ENCODE peak calls at places on chromosome 2, in nine cellular contexts. S is cardiac fibroblast, T is Peyer's patch, H is left lung, Q is PC-3, C is heart left ventricle, L is fibroblast of lung, J is BJ, W is breast epithelium. K is an unnamed sample.

GRCh38 chr2:98803747-98804650 is 73.1 kb upstream of the MGAT4A start:
- DNase-seq in W (no peak), C (no peak), Q (no peak), T (no peak), L (no peak), J (no peak), S (no peak), H (no peak), K (no peak)

GRCh38 chr2:196200557-196200956 is 29.2 kb upstream of the STK17B start:
- DNase-seq in Q (no peak), S (no peak), W (no peak), C (no peak), H (no peak), J (no peak), L (no peak), T (peak), K (no peak)

GRCh38 chr2:40432916-40433315 is 19.0 kb downstream of the SLC8A1 start:
- DNase-seq in W (no peak), C (no peak), L (peak), H (no peak), S (no peak), T (no peak), J (no peak), Q (no peak), K (no peak)

GRCh38 chr2:70248810-70249438 is 496 bp upstream of the TIA1 start:
- DNase-seq in W (peak), H (no peak), Q (peak), L (peak), S (peak), T (peak), J (no peak), C (no peak), K (no peak)

GRCh38 chr2:142868281-142868762 is 9.1 kb upstream of the KYNU start:
- DNase-seq in W (peak), Q (peak), J (no peak), H (peak), S (no peak), T (peak), C (peak), L (no peak), K (no peak)

GRCh38 chr2:74317696-74318095 is 25.5 kb downstream of the SLC4A5 start:
- DNase-seq in Q (no peak), J (no peak), L (no peak), S (no peak), W (no peak), H (no peak), T (no peak), C (no peak), K (no peak)

GRCh38 chr2:72722492-72723090 is 103.2 kb downstream of the EXOC6B start:
- DNase-seq in T (no peak), Q (no peak), S (peak), L (peak), C (no peak), H (no peak), W (no peak), J (peak), K (no peak)

GRCh38 chr2:56313541-56313940 is 129.8 kb downstream of the CCDC85A start:
- DNase-seq in J (no peak), Q (no peak), H (no peak), S (no peak), W (no peak), L (no peak), T (no peak), C (no peak), K (no peak)

GRCh38 chr2:155377178-155377780 is 678.8 kb downstream of the KCNJ3 start:
- DNase-seq in C (no peak), J (no peak), T (no peak), S (peak), Q (peak), W (no peak), L (peak), H (no peak), K (no peak)

GRCh38 chr2:104857262-104858221 is 3.6 kb downstream of the POU3F3 start:
- DNase-seq in H (no peak), Q (no peak), L (peak), W (no peak), C (no peak), T (no peak), J (no peak), S (no peak), K (no peak)

GRCh38 chr2:104658149-104658839 is 195.6 kb upstream of the POU3F3 start:
- DNase-seq in H (peak), C (peak), W (no peak), S (no peak), J (no peak), L (peak), Q (no peak), T (no peak), K (no peak)

GRCh38 chr2:47272031-47272864 is 117.1 kb upstream of the STPG4 start:
- DNase-seq in T (peak), J (no peak), C (peak), W (peak), S (peak), H (peak), L (peak), Q (peak), K (no peak)

GRCh38 chr2:191333911-191334357 is 88.7 kb downstream of the MYO1B start:
- DNase-seq in Q (no peak), J (peak), T (no peak), H (no peak), S (peak), C (no peak), W (no peak), L (peak), K (peak)

DNA sequence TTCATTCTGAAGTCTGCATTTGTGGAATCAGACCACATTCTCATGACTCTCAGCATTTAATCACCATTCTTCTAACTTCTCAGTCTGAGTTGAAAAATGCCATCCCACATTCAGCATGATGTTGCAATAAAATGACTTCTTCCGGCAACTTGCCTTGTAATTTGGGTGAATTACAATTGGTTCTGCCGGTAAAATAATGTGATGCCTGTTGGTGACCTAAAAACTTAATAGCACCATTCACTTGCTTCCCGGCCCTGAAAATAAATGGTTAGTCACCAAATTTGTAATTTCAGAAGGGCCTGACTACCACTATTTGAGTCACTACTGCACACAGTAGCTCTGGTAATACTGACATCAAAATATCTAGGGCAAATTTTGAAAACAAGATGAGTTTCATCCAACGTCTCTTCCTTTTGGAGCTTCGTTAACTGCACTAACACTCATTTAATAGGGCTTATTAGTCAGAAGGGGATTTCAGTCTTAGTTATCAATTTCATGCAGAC is 637.1 kb upstream of the CHAC2 start:
- DNase-seq in W (no peak), L (peak), Q (peak), C (no peak), J (peak), T (no peak), S (peak), H (no peak), K (peak)
- H3K4me3 ChIP-seq in W (no peak), L (no peak), Q (peak), C (no peak), J (no peak), T (no peak), S (no peak), H (no peak), K (no peak)

DNA sequence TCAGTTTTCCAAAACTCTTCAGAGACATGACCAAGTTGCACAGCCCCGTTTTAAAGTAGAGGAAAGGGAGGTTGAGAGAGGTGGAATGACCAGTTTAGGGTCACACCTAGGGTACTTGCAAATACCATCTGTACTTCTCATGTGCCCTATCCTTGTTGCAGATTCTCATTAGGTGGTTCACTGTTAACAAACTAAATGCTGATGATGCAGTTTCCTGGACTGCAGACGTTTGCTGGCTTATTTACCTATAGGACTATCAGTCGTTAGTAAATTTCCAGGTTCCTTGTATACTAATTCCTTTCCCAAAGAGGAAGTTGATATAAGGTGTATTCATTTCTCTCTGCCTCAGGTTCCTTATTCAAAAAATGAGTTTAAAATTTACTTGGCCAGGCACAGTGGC is 1.4 kb downstream of the FARP2 start:
- DNase-seq in C (no peak), T (no peak), H (no peak), J (no peak), Q (no peak), S (no peak), L (no peak), W (no peak), K (no peak)
- H3K4me3 ChIP-seq in C (no peak), T (no peak), H (peak), J (peak), Q (peak), S (peak), L (peak), W (peak), K (peak)

GRCh38 chr2:224666951-224667553 is 49.1 kb downstream of the CCDC195 start:
- DNase-seq in C (no peak), J (no peak), L (no peak), H (no peak), W (no peak), Q (no peak), S (no peak), T (no peak), K (no peak)

GRCh38 chr2:224671731-224672130 is 44.4 kb downstream of the CCDC195 start:
- DNase-seq in Q (no peak), S (no peak), H (no peak), L (no peak), T (no peak), J (no peak), W (no peak), C (no peak), K (no peak)

GRCh38 chr2:224668123-224668909 is 47.8 kb downstream of the CCDC195 start:
- DNase-seq in S (no peak), L (no peak), H (no peak), J (no peak), C (no peak), Q (no peak), W (no peak), T (no peak), K (no peak)

DNA sequence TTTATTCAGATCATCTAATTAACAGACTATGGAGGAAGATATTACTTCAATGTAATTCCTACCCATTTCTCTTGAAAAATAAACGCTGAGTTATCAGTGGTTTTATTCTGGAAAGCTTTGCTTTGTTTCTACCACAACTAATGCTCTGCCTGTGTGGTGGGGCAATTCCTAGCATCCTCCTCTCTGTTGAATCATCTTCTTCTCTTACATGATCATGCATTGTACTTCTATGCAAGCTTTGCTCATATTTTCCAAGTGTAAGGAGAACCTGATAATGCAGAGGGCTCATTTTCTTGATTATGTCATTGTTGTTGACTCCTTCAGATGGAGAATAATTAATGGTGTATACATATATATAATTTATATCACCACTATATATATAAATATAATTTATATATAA is 46.7 kb downstream of the CCDC195 start:
- DNase-seq in W (no peak), J (no peak), Q (no peak), S (no peak), H (no peak), T (no peak), L (peak), C (no peak), K (no peak)
- H3K4me3 ChIP-seq in W (no peak), J (no peak), Q (no peak), S (no peak), H (no peak), T (no peak), L (no peak), C (no peak), K (no peak)

GRCh38 chr2:152171733-152172132 is 3.8 kb downstream of the STAM2 start:
- DNase-seq in T (no peak), C (no peak), Q (peak), L (peak), H (no peak), J (no peak), S (peak), W (no peak), K (no peak)
- H3K4me3 ChIP-seq in T (no peak), C (no peak), Q (peak), L (no peak), H (no peak), J (no peak), S (no peak), W (no peak), K (no peak)

GRCh38 chr2:218981390-218982311 is 3.3 kb downstream of the FEV start:
- DNase-seq in H (no peak), W (no peak), J (no peak), Q (no peak), S (peak), C (peak), L (peak), T (no peak), K (no peak)
- H3K4me3 ChIP-seq in H (no peak), W (peak), J (no peak), Q (no peak), S (peak), C (peak), L (no peak), T (no peak), K (peak)

GRCh38 chr2:240255811-240256703 is 115.6 kb upstream of the OTOS start:
- DNase-seq in C (no peak), Q (peak), T (no peak), J (no peak), S (no peak), W (no peak), L (peak), H (peak), K (no peak)

GRCh38 chr2:240258685-240259084 is 118.2 kb upstream of the OTOS start:
- DNase-seq in T (no peak), Q (no peak), W (no peak), J (no peak), H (no peak), S (no peak), L (no peak), C (no peak), K (no peak)

GRCh38 chr2:240255165-240255491 is 114.7 kb upstream of the OTOS start:
- DNase-seq in C (no peak), Q (no peak), T (no peak), W (no peak), H (peak), L (no peak), J (no peak), S (no peak), K (no peak)

GRCh38 chr2:240257940-240258580 is 117.6 kb upstream of the OTOS start:
- DNase-seq in C (no peak), H (no peak), T (no peak), Q (no peak), J (no peak), L (no peak), W (no peak), S (no peak), K (no peak)

DNA sequence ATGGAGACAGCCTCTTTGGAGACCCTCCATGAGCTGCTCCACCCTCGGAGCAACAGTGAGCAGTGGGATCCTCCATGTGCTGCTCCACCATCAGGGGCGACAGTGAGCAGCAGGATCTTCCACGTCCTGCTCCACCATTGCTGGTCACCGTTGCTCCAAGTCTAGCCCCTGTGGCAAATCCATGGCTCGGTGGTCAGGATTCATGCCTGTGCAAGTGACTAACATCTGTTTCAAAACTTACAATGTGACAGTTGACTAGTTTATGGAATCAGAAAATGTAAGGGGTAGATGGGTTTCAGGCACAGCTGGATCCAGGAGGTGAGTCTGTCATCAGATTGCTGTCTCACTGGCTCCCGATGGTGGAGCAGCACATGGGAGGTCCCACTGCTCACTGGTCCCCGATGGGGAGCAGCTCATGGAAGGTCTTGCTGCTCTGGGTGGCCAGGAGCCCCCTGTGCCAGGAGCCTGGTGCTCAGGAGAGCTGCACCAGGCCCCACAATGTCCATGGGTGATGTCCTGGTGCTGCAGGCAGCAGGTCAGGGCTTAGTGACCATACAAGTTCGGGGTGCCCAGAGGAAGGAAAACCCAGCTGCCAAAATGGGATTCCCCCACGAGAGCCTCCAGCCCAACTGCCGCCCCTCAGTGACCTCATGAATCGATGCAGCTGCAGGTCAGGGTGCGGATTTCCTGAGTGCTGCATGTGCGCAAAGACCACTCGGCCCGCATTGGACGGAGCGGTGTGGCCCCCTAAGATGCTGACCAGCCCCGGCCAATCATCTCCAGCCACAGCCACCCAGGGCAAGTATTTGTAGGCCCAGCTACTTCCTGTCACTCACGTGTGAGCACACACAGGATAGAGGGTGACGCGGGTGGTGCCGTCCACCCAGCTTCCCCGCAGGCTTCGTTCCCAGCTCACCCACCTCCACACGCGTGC is 116.5 kb upstream of the OTOS start:
- DNase-seq in S (no peak), C (no peak), J (no peak), Q (no peak), L (no peak), W (no peak), T (no peak), H (peak), K (no peak)
- H3K4me3 ChIP-seq in S (no peak), C (no peak), J (no peak), Q (no peak), L (no peak), W (no peak), T (no peak), H (no peak), K (no peak)

GRCh38 chr2:144453486-144454158 is 66.3 kb downstream of the ZEB2 start:
- DNase-seq in W (no peak), Q (no peak), T (no peak), H (no peak), C (no peak), J (no peak), L (peak), S (no peak), K (no peak)

GRCh38 chr2:144455979-144456378 is 63.9 kb downstream of the ZEB2 start:
- DNase-seq in Q (no peak), W (no peak), L (no peak), S (no peak), T (no peak), J (no peak), H (no peak), C (no peak), K (no peak)

GRCh38 chr2:144454466-144455287 is 65.2 kb downstream of the ZEB2 start:
- DNase-seq in Q (no peak), L (no peak), J (no peak), H (no peak), T (no peak), W (no peak), C (no peak), S (no peak), K (no peak)

GRCh38 chr2:144458536-144458935 is 61.4 kb downstream of the ZEB2 start:
- DNase-seq in L (no peak), C (no peak), H (no peak), S (no peak), Q (no peak), T (no peak), J (no peak), W (no peak), K (no peak)

DNA sequence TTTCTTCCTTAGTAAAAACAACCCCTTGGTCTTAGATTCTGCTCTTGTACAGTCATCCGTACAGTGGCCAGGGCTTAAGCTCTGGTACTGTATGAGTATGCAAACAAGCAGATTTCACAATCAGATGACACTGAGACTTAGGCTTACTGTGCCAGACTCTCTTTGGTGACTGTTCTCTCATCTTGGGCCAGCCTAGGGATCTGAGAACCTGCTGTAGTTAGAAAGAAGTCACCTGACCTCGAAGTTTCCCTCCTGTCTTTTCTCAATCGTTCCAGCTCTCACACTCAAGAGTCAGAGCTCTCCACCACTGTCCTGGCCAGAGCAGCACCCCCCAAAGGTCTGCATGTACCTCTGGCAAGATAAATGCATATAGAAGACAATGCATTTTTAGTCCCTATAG is 63.2 kb downstream of the ZEB2 start:
- DNase-seq in Q (peak), L (peak), C (no peak), H (no peak), W (no peak), T (peak), J (peak), S (peak), K (peak)
- H3K4me3 ChIP-seq in Q (no peak), L (no peak), C (no peak), H (no peak), W (no peak), T (no peak), J (no peak), S (no peak), K (no peak)

K was measured in skeletal muscle cell.